ENCODE peak calls at places on chromosomes 1 and 21, in four cellular contexts. One of them, this sample, is unnamed.

GRCh38 chr1:154716614-154717372 is 108.8 kb upstream of the ADAR start:
- DNase-seq in Panc1: no peak
- DNase-seq in IMR-90: no peak
- DNase-seq in brain microvascular endothelial cell: no peak
- DNase-seq in this sample: no peak

GRCh38 chr1:196317535-196318522 is 290.4 kb downstream of the KCNT2 start:
- DNase-seq in Panc1: peak
- DNase-seq in IMR-90: peak
- DNase-seq in brain microvascular endothelial cell: peak
- DNase-seq in this sample: no peak

GRCh38 chr21:27582946-27583270 is 616.0 kb upstream of the ADAMTS5 start:
- DNase-seq in Panc1: no peak
- DNase-seq in IMR-90: no peak
- DNase-seq in brain microvascular endothelial cell: peak
- DNase-seq in this sample: no peak

GRCh38 chr1:16418823-16419425 is 18.3 kb downstream of the SPATA21 start:
- DNase-seq in Panc1: no peak
- DNase-seq in IMR-90: peak
- DNase-seq in brain microvascular endothelial cell: no peak
- DNase-seq in this sample: no peak

GRCh38 chr1:220817907-220818306 is 31.2 kb downstream of the MTARC1 start:
- DNase-seq in Panc1: no peak
- DNase-seq in IMR-90: peak
- DNase-seq in brain microvascular endothelial cell: no peak
- DNase-seq in this sample: no peak

GRCh38 chr1:246566808-246567154 is 525 bp downstream of the CNST start:
- DNase-seq in Panc1: no peak
- DNase-seq in IMR-90: peak
- DNase-seq in brain microvascular endothelial cell: no peak
- DNase-seq in this sample: no peak

GRCh38 chr1:84936116-84936810 is 43.3 kb upstream of the LPAR3 start:
- DNase-seq in Panc1: peak
- DNase-seq in IMR-90: peak
- DNase-seq in brain microvascular endothelial cell: peak
- DNase-seq in this sample: no peak

GRCh38 chr1:212062832-212063438 is 27.4 kb downstream of the DTL start:
- DNase-seq in Panc1: no peak
- DNase-seq in IMR-90: peak
- DNase-seq in brain microvascular endothelial cell: no peak
- DNase-seq in this sample: no peak

GRCh38 chr1:187517508-187517907 is 688.8 kb downstream of the PLA2G4A start:
- DNase-seq in Panc1: no peak
- DNase-seq in IMR-90: no peak
- DNase-seq in brain microvascular endothelial cell: no peak
- DNase-seq in this sample: no peak

GRCh38 chr1:34684246-34684645 is 70.6 kb upstream of the GJB5 start:
- DNase-seq in Panc1: no peak
- DNase-seq in IMR-90: no peak
- DNase-seq in brain microvascular endothelial cell: no peak
- DNase-seq in this sample: peak

GRCh38 chr1:8070381-8070811 is 44.3 kb upstream of the ERRFI1 start:
- DNase-seq in Panc1: no peak
- DNase-seq in IMR-90: no peak
- DNase-seq in brain microvascular endothelial cell: no peak
- DNase-seq in this sample: no peak

GRCh38 chr1:7888248-7889010 is 35.6 kb upstream of the UTS2 start:
- DNase-seq in Panc1: no peak
- DNase-seq in IMR-90: peak
- DNase-seq in brain microvascular endothelial cell: no peak
- DNase-seq in this sample: no peak

GRCh38 chr1:243790404-243790803 is 59.6 kb downstream of the AKT3 start:
- DNase-seq in Panc1: no peak
- DNase-seq in IMR-90: no peak
- DNase-seq in brain microvascular endothelial cell: no peak
- DNase-seq in this sample: no peak

GRCh38 chr21:29351691-29352090 is 53.0 kb downstream of the BACH1 start:
- DNase-seq in Panc1: no peak
- DNase-seq in IMR-90: peak
- DNase-seq in brain microvascular endothelial cell: peak
- DNase-seq in this sample: no peak

GRCh38 chr1:224212618-224213037 is 29.6 kb downstream of the DEGS1 start:
- DNase-seq in Panc1: no peak
- DNase-seq in IMR-90: no peak
- DNase-seq in brain microvascular endothelial cell: no peak
- DNase-seq in this sample: no peak

GRCh38 chr1:43582162-43582566 is 51.5 kb downstream of the PTPRF start:
- DNase-seq in Panc1: peak
- DNase-seq in IMR-90: peak
- DNase-seq in brain microvascular endothelial cell: peak
- DNase-seq in this sample: no peak

GRCh38 chr1:109759513-109760334 is 4.0 kb downstream of the EPS8L3 start:
- DNase-seq in Panc1: no peak
- DNase-seq in IMR-90: no peak
- DNase-seq in brain microvascular endothelial cell: no peak
- DNase-seq in this sample: peak

GRCh38 chr1:186659946-186660472 is 20.2 kb downstream of the PTGS2 start:
- DNase-seq in Panc1: no peak
- DNase-seq in IMR-90: no peak
- DNase-seq in brain microvascular endothelial cell: no peak
- DNase-seq in this sample: no peak

GRCh38 chr1:38941527-38942019 is at the start of gene RHBDL2:
- DNase-seq in Panc1: no peak
- DNase-seq in IMR-90: peak
- DNase-seq in brain microvascular endothelial cell: no peak
- DNase-seq in this sample: no peak

GRCh38 chr1:164754088-164754600 is 195.2 kb downstream of the PBX1 start:
- DNase-seq in Panc1: no peak
- DNase-seq in IMR-90: peak
- DNase-seq in brain microvascular endothelial cell: no peak
- DNase-seq in this sample: no peak

GRCh38 chr1:57868895-57869294 is 445.0 kb upstream of the DAB1 start:
- DNase-seq in Panc1: no peak
- DNase-seq in IMR-90: no peak
- DNase-seq in brain microvascular endothelial cell: no peak
- DNase-seq in this sample: no peak

GRCh38 chr1:223702735-223703667 is 9.3 kb upstream of the CAPN2 start:
- DNase-seq in Panc1: no peak
- DNase-seq in IMR-90: peak
- DNase-seq in brain microvascular endothelial cell: no peak
- DNase-seq in this sample: no peak

GRCh38 chr1:238738942-238739341 is 647.4 kb upstream of the CHRM3 start:
- DNase-seq in Panc1: no peak
- DNase-seq in IMR-90: no peak
- DNase-seq in brain microvascular endothelial cell: no peak
- DNase-seq in this sample: no peak

GRCh38 chr1:46203738-46204405 is 738 bp downstream of the LURAP1 start:
- DNase-seq in Panc1: no peak
- DNase-seq in IMR-90: no peak
- DNase-seq in brain microvascular endothelial cell: no peak
- DNase-seq in this sample: no peak

GRCh38 chr1:29576510-29576909 is 340.2 kb downstream of the PTPRU start:
- DNase-seq in Panc1: no peak
- DNase-seq in IMR-90: no peak
- DNase-seq in brain microvascular endothelial cell: no peak
- DNase-seq in this sample: no peak

GRCh38 chr1:21927531-21928237 is 9.4 kb downstream of the HSPG2 start:
- DNase-seq in Panc1: no peak
- DNase-seq in IMR-90: no peak
- DNase-seq in brain microvascular endothelial cell: no peak
- DNase-seq in this sample: no peak

GRCh38 chr1:172581779-172582178 is 48.8 kb downstream of the SUCO start:
- DNase-seq in Panc1: no peak
- DNase-seq in IMR-90: peak
- DNase-seq in brain microvascular endothelial cell: peak
- DNase-seq in this sample: no peak

GRCh38 chr1:248804771-248805681 is 20.7 kb downstream of the SH3BP5L start:
- DNase-seq in Panc1: no peak
- DNase-seq in IMR-90: no peak
- DNase-seq in brain microvascular endothelial cell: no peak
- DNase-seq in this sample: no peak

GRCh38 chr1:2185880-2186855 is 8.4 kb downstream of the FAAP20 start:
- DNase-seq in Panc1: no peak
- DNase-seq in IMR-90: no peak
- DNase-seq in brain microvascular endothelial cell: no peak
- DNase-seq in this sample: no peak

GRCh38 chr1:204652556-204652955 is 33.0 kb downstream of the LRRN2 start:
- DNase-seq in Panc1: no peak
- DNase-seq in IMR-90: no peak
- DNase-seq in brain microvascular endothelial cell: no peak
- DNase-seq in this sample: no peak

GRCh38 chr1:180815188-180815587 is 97.5 kb upstream of the KIAA1614 start:
- DNase-seq in Panc1: no peak
- DNase-seq in IMR-90: no peak
- DNase-seq in brain microvascular endothelial cell: no peak
- DNase-seq in this sample: no peak

GRCh38 chr1:199815947-199816346 is 211.6 kb upstream of the NR5A2 start:
- DNase-seq in Panc1: no peak
- DNase-seq in IMR-90: no peak
- DNase-seq in brain microvascular endothelial cell: no peak
- DNase-seq in this sample: no peak

GRCh38 chr1:198018529-198018928 is 101.4 kb downstream of the LHX9 start:
- DNase-seq in Panc1: no peak
- DNase-seq in IMR-90: peak
- DNase-seq in brain microvascular endothelial cell: peak
- DNase-seq in this sample: no peak

GRCh38 chr1:96358057-96358456 is 363.5 kb upstream of the PTBP2 start:
- DNase-seq in Panc1: no peak
- DNase-seq in IMR-90: no peak
- DNase-seq in brain microvascular endothelial cell: no peak
- DNase-seq in this sample: no peak
- TF ChIP-seq CTCF in Panc1: no peak
- TF ChIP-seq CTCF in IMR-90: no peak
- TF ChIP-seq CTCF in brain microvascular endothelial cell: peak
- TF ChIP-seq CTCF in this sample: no peak

DNA sequence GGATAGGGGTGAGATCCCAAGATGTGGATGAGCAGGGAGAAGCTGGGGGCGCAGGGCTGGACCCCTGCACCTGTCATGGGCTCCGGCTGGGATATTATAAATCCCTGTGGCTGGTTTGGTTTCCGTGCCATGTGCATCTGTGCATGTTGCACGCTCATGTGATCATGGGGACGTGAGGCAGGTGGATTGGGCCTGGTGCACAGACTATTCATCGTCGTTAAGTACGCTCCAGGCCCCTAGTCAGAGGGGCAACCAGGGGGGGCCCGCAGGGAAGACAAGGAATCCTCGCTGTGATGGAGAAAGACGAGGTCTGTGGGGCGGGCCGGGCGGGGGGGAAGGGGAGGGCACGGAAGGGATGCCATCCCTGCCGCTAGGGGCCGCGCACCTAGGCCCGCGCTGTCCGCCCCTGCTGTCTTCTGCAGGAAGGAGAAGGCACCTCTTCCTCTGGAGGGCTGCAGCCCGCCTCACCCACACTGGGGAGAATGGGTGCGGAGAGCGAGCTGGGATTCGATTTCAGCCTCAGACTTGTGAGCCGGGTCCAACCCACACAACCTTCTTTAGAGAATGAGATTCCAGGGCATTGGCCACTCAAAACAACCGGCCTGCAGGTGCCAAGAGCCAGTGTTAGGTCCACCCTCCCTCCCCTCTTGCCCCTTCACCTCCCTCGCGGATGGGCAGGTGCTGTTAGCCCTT is 766 bp upstream of the LRP8 start:
- DNase-seq in Panc1: no peak
- DNase-seq in IMR-90: no peak
- DNase-seq in brain microvascular endothelial cell: no peak
- DNase-seq in this sample: no peak
- TF ChIP-seq CTCF in Panc1: no peak
- TF ChIP-seq CTCF in IMR-90: no peak
- TF ChIP-seq CTCF in brain microvascular endothelial cell: peak
- TF ChIP-seq CTCF in this sample: peak

DNA sequence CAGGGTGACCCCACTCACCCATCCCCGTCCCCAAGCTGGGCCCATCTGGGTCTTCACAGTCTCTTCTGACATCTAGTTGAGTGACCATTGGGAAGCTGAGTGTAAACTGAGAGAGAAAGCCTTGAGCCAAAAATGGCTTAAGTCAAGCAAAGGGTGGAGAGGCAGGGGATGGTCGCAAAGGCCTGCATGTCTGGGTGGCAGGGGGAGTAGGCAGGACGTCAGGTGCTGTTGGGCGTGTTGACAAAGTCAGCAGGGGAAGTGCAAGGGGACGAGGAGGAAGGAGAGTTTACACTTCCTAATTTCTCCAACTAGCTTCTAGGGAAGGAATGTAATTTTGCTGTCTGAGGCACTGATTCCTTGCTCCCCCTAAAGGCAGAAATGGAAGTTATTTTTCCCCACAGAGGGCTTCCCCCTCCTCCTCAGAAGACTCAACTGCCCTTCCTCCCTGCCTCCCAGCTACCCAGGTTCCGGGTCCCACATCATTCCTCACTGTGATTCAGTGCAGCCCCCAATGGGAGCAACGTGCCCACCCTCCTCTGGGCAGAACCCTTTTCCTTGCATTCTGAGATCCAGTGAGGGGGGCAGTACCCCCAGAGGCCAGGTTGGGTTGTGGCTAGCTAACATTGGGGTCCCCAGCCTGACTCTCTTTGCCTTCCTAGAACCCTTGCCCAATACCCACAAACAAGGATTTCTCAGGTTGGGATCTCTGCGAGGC is 1.2 kb upstream of the ADORA1 start:
- DNase-seq in Panc1: no peak
- DNase-seq in IMR-90: peak
- DNase-seq in brain microvascular endothelial cell: no peak
- DNase-seq in this sample: peak
- TF ChIP-seq CTCF in Panc1: peak
- TF ChIP-seq CTCF in IMR-90: peak
- TF ChIP-seq CTCF in brain microvascular endothelial cell: peak
- TF ChIP-seq CTCF in this sample: peak

DNA sequence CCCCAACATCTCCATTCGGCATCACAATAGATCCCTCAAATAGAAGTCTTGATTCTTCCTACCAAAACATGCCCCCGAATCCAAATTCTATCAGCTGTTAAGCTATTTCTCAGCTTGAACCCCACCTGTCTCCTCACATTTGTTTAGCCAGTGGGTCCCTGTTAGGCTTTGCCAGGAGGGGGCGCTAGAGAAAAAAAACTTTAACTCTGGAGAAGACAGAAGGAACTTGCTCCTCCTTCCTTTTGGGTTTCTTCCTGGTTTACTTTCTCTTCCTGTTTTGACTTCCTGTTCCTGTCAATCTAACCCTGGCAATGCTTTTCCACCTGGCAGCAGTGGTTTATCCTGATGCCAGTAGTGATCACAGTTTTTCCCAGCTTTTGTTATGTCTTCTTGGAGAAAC is 95.6 kb upstream of the KCNK1 start:
- DNase-seq in Panc1: no peak
- DNase-seq in IMR-90: no peak
- DNase-seq in brain microvascular endothelial cell: no peak
- DNase-seq in this sample: no peak
- TF ChIP-seq CTCF in Panc1: peak
- TF ChIP-seq CTCF in IMR-90: no peak
- TF ChIP-seq CTCF in brain microvascular endothelial cell: peak
- TF ChIP-seq CTCF in this sample: peak

This sample was measured in osteocyte.